ENCODE peak calls at places on chromosomes 12 and 14, in four cellular contexts. L, D, X and A are unnamed samples. For H3K9me3, the result is how much of the 10 kb centered on the place peaks cover.

GRCh38 chr12:63821781-63822251 is 22.7 kb upstream of the SRGAP1 start:
- DNase-seq in L (peak), X (peak), D (peak), A (no peak)

GRCh38 chr12:81222841-81223595 is 145.1 kb downstream of the ACSS3 start:
- DNase-seq in D (peak), L (no peak), X (no peak), A (peak)

GRCh38 chr12:68675098-68675842 is 11.5 kb upstream of the NUP107 start:
- DNase-seq in L (no peak), X (no peak), D (no peak), A (no peak)

GRCh38 chr14:23441076-23441475 is 5.6 kb upstream of the MYH7 start:
- DNase-seq in L (no peak), X (no peak), D (peak), A (peak)

GRCh38 chr14:72741836-72742681 is 151.8 kb downstream of the DPF3 start:
- DNase-seq in D (no peak), L (no peak), X (no peak), A (no peak)

GRCh38 chr14:55073856-55074255 is 22.4 kb downstream of the MAPK1IP1L start:
- DNase-seq in D (peak), X (no peak), L (no peak), A (no peak)

GRCh38 chr14:51305761-51306160 is 65.7 kb downstream of the TMX1 start:
- DNase-seq in D (no peak), X (no peak), L (no peak), A (no peak)

GRCh38 chr14:45118594-45118993 is 15.7 kb downstream of the FKBP3 start:
- DNase-seq in X (no peak), L (no peak), D (no peak), A (no peak)

GRCh38 chr14:62304172-62304571 is 542.0 kb downstream of the SNAPC1 start:
- DNase-seq in X (no peak), L (no peak), D (no peak), A (no peak)

GRCh38 chr12:124763594-124763979 is 100.1 kb downstream of the SCARB1 start:
- DNase-seq in L (no peak), X (no peak), D (no peak), A (no peak)

DNA sequence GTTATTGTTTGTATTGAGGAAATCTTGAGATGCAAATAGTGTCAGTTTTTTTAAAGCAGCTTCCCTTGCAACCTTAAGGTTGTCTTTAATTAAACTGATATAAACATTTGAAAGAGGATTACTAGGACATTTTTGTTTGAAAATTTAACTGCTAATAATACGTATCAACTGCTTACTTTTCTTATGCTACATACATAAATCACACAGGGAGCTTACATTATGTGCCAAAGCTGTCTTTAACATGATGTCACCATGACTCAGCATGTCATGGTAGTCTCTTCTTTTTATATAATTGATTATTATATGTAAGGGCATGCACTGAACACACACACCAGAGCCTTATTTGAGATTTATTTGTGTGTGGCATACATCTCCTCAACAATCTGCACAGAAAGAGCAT is 63.0 kb upstream of the PTHLH start:
- DNase-seq in D (peak), L (no peak), X (no peak), A (peak)
- H3K4me3 ChIP-seq in D (no peak), L (no peak), X (no peak), A (no peak)

DNA sequence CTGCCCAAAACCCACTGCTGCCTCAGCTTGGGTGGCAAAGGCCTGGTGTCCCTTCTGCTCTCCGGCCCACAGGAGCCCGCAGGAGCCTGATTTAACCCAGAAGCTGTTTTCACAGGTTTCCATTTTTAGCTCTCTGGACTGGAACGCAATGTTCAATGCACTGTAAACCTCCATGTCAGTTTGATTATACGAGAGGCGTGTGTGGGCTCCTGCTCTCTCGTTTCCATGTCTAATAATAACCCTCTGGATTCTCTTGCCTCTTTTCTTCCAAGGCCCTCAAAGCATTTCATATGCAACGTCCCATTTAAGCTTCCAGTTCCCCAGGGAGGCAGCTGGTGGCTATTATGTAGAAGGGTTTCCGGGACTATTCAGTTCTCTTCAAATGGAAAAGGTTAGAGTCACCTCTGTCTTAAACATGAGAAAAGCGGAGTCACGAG is 161.1 kb downstream of the SUDS3 start:
- DNase-seq in D (no peak), L (peak), X (no peak), A (no peak)
- H3K9me3 ChIP-seq in D (under half), L (under half), X (under half), A (under half)

GRCh38 chr14:87391066-87391465 is 601.9 kb downstream of the GALC start:
- DNase-seq in D (no peak), X (no peak), L (no peak), A (no peak)

GRCh38 chr14:87386453-87386980 is 606.5 kb downstream of the GALC start:
- DNase-seq in X (no peak), L (no peak), D (no peak), A (no peak)
- H3K4me3 ChIP-seq in X (no peak), L (no peak), D (no peak), A (no peak)

GRCh38 chr12:16019131-16019530 is 108.0 kb downstream of the DERA start:
- DNase-seq in D (peak), X (no peak), L (no peak), A (no peak)

GRCh38 chr12:16020034-16020433 is 108.9 kb downstream of the DERA start:
- DNase-seq in D (peak), X (no peak), L (no peak), A (no peak)

GRCh38 chr12:16021026-16021425 is 109.9 kb downstream of the DERA start:
- DNase-seq in X (no peak), D (no peak), L (no peak), A (no peak)

GRCh38 chr12:16012086-16012485 is 101.0 kb downstream of the DERA start:
- DNase-seq in L (peak), X (no peak), D (peak), A (peak)

DNA sequence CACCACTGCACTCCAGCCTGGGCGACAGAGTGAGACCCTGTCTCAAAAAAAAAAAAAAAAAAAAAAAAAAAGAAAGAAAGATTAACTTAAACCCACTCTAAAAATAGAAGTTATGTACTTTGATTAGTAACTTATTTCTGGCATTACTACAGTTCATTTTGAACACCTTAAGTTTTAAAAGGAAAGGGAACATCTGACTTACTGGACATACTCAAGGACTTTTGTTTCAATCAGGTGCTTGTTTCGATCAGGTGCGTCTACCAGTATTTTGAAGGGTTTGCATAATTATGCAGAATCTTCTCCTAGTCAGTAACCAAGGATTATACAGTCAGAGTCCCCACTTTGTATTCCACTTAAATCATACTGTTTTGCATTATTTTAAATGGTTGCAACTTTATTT is 105.6 kb downstream of the DERA start:
- DNase-seq in X (no peak), L (no peak), D (no peak), A (no peak)
- H3K9me3 ChIP-seq in X (under half), L (under half), D (under half), A (under half)

DNA sequence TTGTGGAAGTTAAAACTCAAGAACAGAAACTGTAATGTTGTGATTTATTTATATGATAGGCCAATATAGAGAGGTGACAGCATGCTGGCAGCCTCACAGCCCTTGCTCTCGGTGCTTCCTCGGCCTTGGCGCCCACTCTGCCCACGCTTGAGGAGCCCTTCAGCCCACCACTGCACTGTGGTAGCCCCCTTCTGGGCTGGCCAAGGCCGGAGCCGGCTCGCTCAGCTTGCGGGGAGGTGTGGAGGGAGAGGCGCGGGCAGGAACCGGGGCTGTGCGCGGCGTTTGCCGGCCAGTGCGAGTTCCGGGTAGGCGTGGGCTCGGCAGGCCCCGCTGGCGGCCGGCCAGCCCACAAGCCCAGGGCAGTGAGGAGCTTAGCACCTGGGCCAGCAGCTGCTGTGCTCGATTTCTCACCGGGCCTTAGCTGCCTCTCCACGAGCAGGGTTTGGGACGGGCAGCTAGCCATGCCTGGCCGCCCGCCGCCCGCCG is 65.8 kb upstream of the SLC8A3 start:
- DNase-seq in L (no peak), X (peak), D (peak), A (peak)
- H3K4me3 ChIP-seq in L (peak), X (peak), D (peak), A (peak)

GRCh38 chr12:132886529-132887477 is 602 bp downstream of the CHFR start:
- DNase-seq in D (peak), X (no peak), L (no peak), A (peak)

GRCh38 chr12:132888852-132889251 is 1.4 kb upstream of the CHFR start:
- DNase-seq in D (no peak), X (peak), L (no peak), A (no peak)

GRCh38 chr12:132881853-132882252 is 5.6 kb downstream of the CHFR start:
- DNase-seq in D (no peak), L (no peak), X (no peak), A (no peak)

GRCh38 chr12:132887513-132888341 is at the start of gene CHFR:
- DNase-seq in X (peak), D (peak), L (peak), A (peak)
- H3K9me3 ChIP-seq in X (under half), D (under half), L (under half), A (under half)

GRCh38 chr12:49825360-49825970 is 2.7 kb downstream of the NCKAP5L start:
- DNase-seq in D (peak), L (peak), X (no peak), A (no peak)
- H3K4me3 ChIP-seq in D (peak), L (peak), X (no peak), A (no peak)

GRCh38 chr12:131222271-131223139 is 268.8 kb downstream of the ADGRD1 start:
- DNase-seq in D (no peak), L (no peak), X (peak), A (no peak)
- H3K9me3 ChIP-seq in D (under half), L (under half), X (under half), A (under half)

GRCh38 chr12:109876406-109876805 is 3.9 kb downstream of the GLTP start:
- DNase-seq in X (no peak), L (no peak), D (no peak), A (no peak)
- H3K4me3 ChIP-seq in X (no peak), L (no peak), D (no peak), A (no peak)

GRCh38 chr14:66351310-66351709 is 134.9 kb upstream of the CCDC196 start:
- DNase-seq in D (no peak), L (no peak), X (no peak), A (no peak)
- H3K9me3 ChIP-seq in D (under half), L (half or more), X (under half), A (under half)